ENCODE peak calls at places on chromosome 7, in ten cellular contexts. B is body of pancreas, Z is IMR-90, C is A549, L is heart right ventricle, Y is HCT116, K is K562, A is gastrocnemius medialis, R is HepG2, N is psoas muscle. X is an unnamed sample.
A peak's percentile ranks its signal among the peaks of the same experiment; 100 is the strongest.

GRCh38 chr7:75650671-75651070 is 88.1 kb downstream of the HIP1 start:
- ATAC-seq in Y (peak; percentile 46), R (peak; percentile 54), N (peak; percentile 40), L (peak; percentile 72), A (no peak), K (no peak), Z (no peak), B (peak; percentile 51), C (no peak), X (peak; percentile 56)

GRCh38 chr7:94410471-94411466 is 16.1 kb downstream of the COL1A2 start:
- ATAC-seq in K (no peak), R (no peak), Y (no peak), N (no peak), A (no peak), Z (no peak), L (no peak), B (no peak), C (no peak), X (no peak)

GRCh38 chr7:155911471-155912105 is 99.3 kb upstream of the SHH start:
- ATAC-seq in K (no peak), A (no peak), N (no peak), C (no peak), B (no peak), Y (no peak), Z (no peak), L (no peak), R (no peak), X (no peak)

GRCh38 chr7:159070422-159071148 is 74.1 kb downstream of the VIPR2 start:
- ATAC-seq in K (no peak), L (no peak), N (no peak), R (no peak), A (no peak), B (no peak), C (no peak), Y (no peak), Z (no peak), X (no peak)

GRCh38 chr7:128201690-128202085 is 39.4 kb upstream of the LEP start:
- ATAC-seq in Y (no peak), L (no peak), Z (no peak), B (no peak), N (no peak), K (no peak), C (no peak), R (no peak), A (no peak), X (no peak)

GRCh38 chr7:139629392-139630082 is 106.1 kb downstream of the CLEC2L start:
- ATAC-seq in Y (peak; percentile 44), N (no peak), A (no peak), C (no peak), B (no peak), K (peak; percentile 22), R (no peak), Z (no peak), L (peak; percentile 20), X (no peak)

GRCh38 chr7:96236198-96237039 is 85.5 kb downstream of the SLC25A13 start:
- ATAC-seq in B (peak; percentile 40), A (peak; percentile 75), K (peak; percentile 81), Y (peak; percentile 34), Z (peak; percentile 85), C (no peak), N (peak; percentile 86), L (peak; percentile 83), R (no peak), X (peak; percentile 86)

GRCh38 chr7:139614886-139615285 is 91.4 kb downstream of the CLEC2L start:
- ATAC-seq in N (peak; percentile 16), Z (no peak), C (no peak), K (no peak), Y (no peak), B (peak; percentile 18), A (no peak), R (peak; percentile 37), L (no peak), X (no peak)

GRCh38 chr7:21383217-21383832 is 44.6 kb upstream of the SP4 start:
- ATAC-seq in N (no peak), K (no peak), A (no peak), B (peak; percentile 72), Z (no peak), R (no peak), Y (no peak), L (no peak), C (no peak), X (no peak)

GRCh38 chr7:81005254-81005653 is 86.4 kb upstream of the SEMA3C start:
- ATAC-seq in B (no peak), Y (no peak), L (peak; percentile 46), C (no peak), N (no peak), R (no peak), A (no peak), Z (no peak), K (no peak), X (no peak)

GRCh38 chr7:150325110-150325611 is 1.8 kb upstream of the ACTR3C start:
- ATAC-seq in L (no peak), K (no peak), Z (peak; percentile 76), B (no peak), Y (no peak), A (peak; percentile 55), C (no peak), N (peak; percentile 45), R (no peak), X (peak; percentile 48)

GRCh38 chr7:121360564-121360963 is 31.8 kb downstream of the WNT16 start:
- ATAC-seq in R (no peak), L (no peak), Y (no peak), K (no peak), C (no peak), Z (no peak), A (no peak), B (no peak), N (no peak), X (no peak)

GRCh38 chr7:45446195-45446944 is 127.8 kb upstream of the ADCY1 start:
- ATAC-seq in L (no peak), R (no peak), Y (no peak), Z (no peak), C (no peak), N (no peak), A (no peak), K (no peak), B (no peak), X (no peak)

GRCh38 chr7:104978460-104978859 is 35.5 kb upstream of the KMT2E start:
- ATAC-seq in A (no peak), K (no peak), Y (no peak), L (peak; percentile 49), Z (no peak), R (no peak), N (no peak), C (no peak), B (no peak), X (no peak)

GRCh38 chr7:143426479-143427142 is 16.6 kb upstream of the TAS2R60 start:
- ATAC-seq in Z (no peak), A (no peak), Y (no peak), K (peak; percentile 98), N (no peak), B (no peak), C (no peak), R (no peak), L (no peak), X (no peak)

GRCh38 chr7:112267944-112268691 is 61.6 kb downstream of the ZNF277 start:
- ATAC-seq in A (no peak), B (no peak), Y (no peak), R (no peak), K (no peak), C (no peak), L (no peak), N (no peak), Z (no peak), X (no peak)

GRCh38 chr7:104951546-104951945 is 62.5 kb upstream of the KMT2E start:
- ATAC-seq in A (peak; percentile 60), K (no peak), B (no peak), N (no peak), Y (no peak), Z (peak; percentile 67), L (no peak), R (no peak), C (no peak), X (peak; percentile 63)

GRCh38 chr7:3760696-3761095 is 459.6 kb downstream of the SDK1 start:
- ATAC-seq in N (no peak), K (no peak), Z (peak; percentile 15), R (no peak), L (no peak), B (no peak), C (no peak), A (no peak), Y (no peak), X (no peak)

GRCh38 chr7:132656846-132657776 is 80.8 kb upstream of the PLXNA4 start:
- ATAC-seq in L (no peak), Z (no peak), N (no peak), A (no peak), K (peak; percentile 93), B (no peak), Y (peak; percentile 90), C (peak; percentile 68), R (peak; percentile 84), X (no peak)
- TF ChIP-seq CTCF in L (peak; percentile 50), Z (peak; percentile 20), N (peak; percentile 36), A (no peak), K (peak; percentile 44), B (peak; percentile 18), Y (peak; percentile 70), C (no peak), R (peak; percentile 21), X (no peak)

DNA sequence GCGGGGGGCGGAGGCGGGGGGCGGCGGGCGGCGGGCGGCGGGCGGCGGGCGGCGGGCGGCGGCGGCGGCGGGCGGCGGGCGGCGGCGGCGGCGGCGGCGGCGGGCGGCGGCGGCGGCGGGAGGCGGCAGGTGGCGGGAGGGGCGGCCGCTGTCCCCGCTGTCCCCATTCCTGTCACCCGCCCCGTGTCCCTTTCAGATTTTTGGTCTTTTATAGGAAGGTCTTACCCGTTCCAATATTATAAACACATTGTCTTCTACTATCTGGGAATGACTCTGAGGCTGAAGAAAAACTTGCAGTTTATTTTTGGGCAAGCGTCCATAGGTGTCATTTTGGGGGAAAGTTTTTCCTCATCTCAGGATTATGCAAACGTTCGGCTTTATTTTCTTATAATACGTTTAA is 530 bp downstream of the ZNF713 start:
- ATAC-seq in L (no peak), R (no peak), C (no peak), K (no peak), Y (no peak), A (no peak), B (no peak), Z (no peak), N (no peak), X (no peak)
- H3K27ac ChIP-seq in L (no peak overlapping the region), R (peak overlapping the region; percentile 67), C (peak overlapping the region; percentile 78), K (peak overlapping the region; percentile 64), Y (peak overlapping the region; percentile 50), A (peak overlapping the region; percentile 75), B (no peak overlapping the region), Z (no peak overlapping the region), N (peak overlapping the region; percentile 65), X (peak overlapping the region; percentile 76)

GRCh38 chr7:2170576-2171521 is 61.9 kb downstream of the MAD1L1 start:
- ATAC-seq in L (no peak), Z (no peak), Y (peak; percentile 63), N (no peak), B (no peak), R (peak; percentile 63), K (peak; percentile 45), A (no peak), C (no peak), X (no peak)
- TF ChIP-seq CTCF in L (no peak), Z (no peak), Y (peak; percentile 16), N (no peak), B (no peak), R (no peak), K (peak; percentile 7), A (no peak), C (no peak), X (no peak)

DNA sequence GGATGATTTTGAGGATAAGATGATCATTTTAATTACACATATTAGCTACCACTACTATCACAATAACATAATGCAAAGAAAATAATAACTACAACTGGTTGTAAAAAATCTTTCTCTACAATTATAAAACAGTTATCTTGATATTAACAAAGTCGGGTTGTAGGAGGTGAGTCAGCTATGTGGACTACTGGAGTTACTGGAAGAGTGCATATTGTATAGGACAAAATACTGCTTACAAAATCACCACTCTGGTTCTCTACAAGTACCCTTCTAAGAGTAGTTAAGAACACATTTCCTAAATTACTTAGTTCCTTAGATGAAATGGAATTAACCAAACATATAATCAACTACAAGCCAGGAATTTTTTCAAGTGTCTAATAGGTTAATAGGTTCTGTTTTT is 74.1 kb downstream of the HYCC1 start:
- ATAC-seq in K (no peak), A (no peak), L (no peak), B (no peak), C (no peak), Z (no peak), N (no peak), R (no peak), Y (no peak), X (no peak)
- H3K27ac ChIP-seq in K (no peak overlapping the region), A (no peak overlapping the region), L (no peak overlapping the region), B (no peak overlapping the region), C (no peak overlapping the region), Z (no peak overlapping the region), N (no peak overlapping the region), R (no peak overlapping the region), Y (no peak overlapping the region), X (no peak overlapping the region)

X was measured in gastroesophageal sphincter.